ENCODE peak calls at places on chromosome 18, in seven cellular contexts. One of them, this sample, is unnamed.

GRCh38 chr18:47601608-47602272 is 328.7 kb downstream of the SMAD2 start:
- DNase-seq in neural crest cell: no peak
- DNase-seq in iPS DF 6.9: no peak
- DNase-seq in fibroblast of lung: no peak
- DNase-seq in heart right ventricle: no peak
- DNase-seq in mammary epithelial cell: no peak
- DNase-seq in head of caudate nucleus: no peak
- DNase-seq in this sample: no peak

GRCh38 chr18:48922801-48923730 is 27.7 kb downstream of the SMAD7 start:
- DNase-seq in neural crest cell: no peak
- DNase-seq in iPS DF 6.9: no peak
- DNase-seq in fibroblast of lung: peak
- DNase-seq in heart right ventricle: no peak
- DNase-seq in mammary epithelial cell: peak
- DNase-seq in head of caudate nucleus: peak
- DNase-seq in this sample: no peak

GRCh38 chr18:34787931-34788532 is 77.9 kb downstream of the DTNA start:
- DNase-seq in neural crest cell: peak
- DNase-seq in iPS DF 6.9: peak
- DNase-seq in fibroblast of lung: peak
- DNase-seq in heart right ventricle: peak
- DNase-seq in mammary epithelial cell: peak
- DNase-seq in head of caudate nucleus: peak
- DNase-seq in this sample: peak

GRCh38 chr18:69109686-69110085 is 291.0 kb upstream of the DOK6 start:
- DNase-seq in neural crest cell: no peak
- DNase-seq in iPS DF 6.9: no peak
- DNase-seq in fibroblast of lung: peak
- DNase-seq in heart right ventricle: no peak
- DNase-seq in mammary epithelial cell: no peak
- DNase-seq in head of caudate nucleus: no peak
- DNase-seq in this sample: no peak

GRCh38 chr18:12598181-12598921 is 59.6 kb downstream of the SPIRE1 start:
- DNase-seq in neural crest cell: no peak
- DNase-seq in iPS DF 6.9: no peak
- DNase-seq in fibroblast of lung: peak
- DNase-seq in heart right ventricle: no peak
- DNase-seq in mammary epithelial cell: no peak
- DNase-seq in head of caudate nucleus: no peak
- DNase-seq in this sample: no peak

GRCh38 chr18:62334110-62334509 is 9.0 kb downstream of the TNFRSF11A start:
- DNase-seq in neural crest cell: no peak
- DNase-seq in iPS DF 6.9: no peak
- DNase-seq in fibroblast of lung: peak
- DNase-seq in heart right ventricle: no peak
- DNase-seq in mammary epithelial cell: peak
- DNase-seq in head of caudate nucleus: no peak
- DNase-seq in this sample: no peak

GRCh38 chr18:72726201-72726600 is 141.6 kb downstream of the NETO1 start:
- DNase-seq in neural crest cell: no peak
- DNase-seq in iPS DF 6.9: no peak
- DNase-seq in fibroblast of lung: no peak
- DNase-seq in heart right ventricle: no peak
- DNase-seq in mammary epithelial cell: peak
- DNase-seq in head of caudate nucleus: no peak
- DNase-seq in this sample: no peak

GRCh38 chr18:10184776-10185175 is 269.7 kb upstream of the APCDD1 start:
- DNase-seq in neural crest cell: no peak
- DNase-seq in iPS DF 6.9: no peak
- DNase-seq in fibroblast of lung: no peak
- DNase-seq in heart right ventricle: no peak
- DNase-seq in mammary epithelial cell: no peak
- DNase-seq in head of caudate nucleus: no peak
- DNase-seq in this sample: no peak

GRCh38 chr18:25093131-25093530 is 258.8 kb downstream of the ZNF521 start:
- DNase-seq in neural crest cell: no peak
- DNase-seq in iPS DF 6.9: no peak
- DNase-seq in fibroblast of lung: no peak
- DNase-seq in heart right ventricle: no peak
- DNase-seq in mammary epithelial cell: no peak
- DNase-seq in head of caudate nucleus: no peak
- DNase-seq in this sample: no peak

GRCh38 chr18:13217971-13218375 is 587 bp upstream of the LDLRAD4 start:
- DNase-seq in neural crest cell: peak
- DNase-seq in iPS DF 6.9: no peak
- DNase-seq in fibroblast of lung: peak
- DNase-seq in heart right ventricle: peak
- DNase-seq in mammary epithelial cell: no peak
- DNase-seq in head of caudate nucleus: no peak
- DNase-seq in this sample: no peak

GRCh38 chr18:36578871-36579270 is 249.9 kb downstream of the TPGS2 start:
- DNase-seq in neural crest cell: no peak
- DNase-seq in iPS DF 6.9: no peak
- DNase-seq in fibroblast of lung: peak
- DNase-seq in heart right ventricle: no peak
- DNase-seq in mammary epithelial cell: no peak
- DNase-seq in head of caudate nucleus: no peak
- DNase-seq in this sample: no peak

GRCh38 chr18:12003894-12004293 is 22.6 kb downstream of the IMPA2 start:
- DNase-seq in neural crest cell: no peak
- DNase-seq in iPS DF 6.9: no peak
- DNase-seq in fibroblast of lung: no peak
- DNase-seq in heart right ventricle: peak
- DNase-seq in mammary epithelial cell: no peak
- DNase-seq in head of caudate nucleus: no peak
- DNase-seq in this sample: no peak

GRCh38 chr18:79789901-79790885 is 7.5 kb upstream of the KCNG2 start:
- DNase-seq in neural crest cell: no peak
- DNase-seq in iPS DF 6.9: no peak
- DNase-seq in fibroblast of lung: no peak
- DNase-seq in heart right ventricle: no peak
- DNase-seq in mammary epithelial cell: no peak
- DNase-seq in head of caudate nucleus: no peak
- DNase-seq in this sample: no peak

GRCh38 chr18:21943456-21943855 is 202.9 kb downstream of the MIB1 start:
- DNase-seq in neural crest cell: no peak
- DNase-seq in iPS DF 6.9: no peak
- DNase-seq in fibroblast of lung: no peak
- DNase-seq in heart right ventricle: no peak
- DNase-seq in mammary epithelial cell: no peak
- DNase-seq in head of caudate nucleus: no peak
- DNase-seq in this sample: no peak

GRCh38 chr18:58668897-58669296 is 2.4 kb upstream of the MALT1 start:
- DNase-seq in neural crest cell: no peak
- DNase-seq in iPS DF 6.9: no peak
- DNase-seq in fibroblast of lung: peak
- DNase-seq in heart right ventricle: no peak
- DNase-seq in mammary epithelial cell: peak
- DNase-seq in head of caudate nucleus: no peak
- DNase-seq in this sample: no peak

GRCh38 chr18:48085781-48086487 is 155.5 kb upstream of the SMAD2 start:
- DNase-seq in neural crest cell: no peak
- DNase-seq in iPS DF 6.9: no peak
- DNase-seq in fibroblast of lung: no peak
- DNase-seq in heart right ventricle: no peak
- DNase-seq in mammary epithelial cell: peak
- DNase-seq in head of caudate nucleus: no peak
- DNase-seq in this sample: no peak

GRCh38 chr18:37721544-37722302 is 156.1 kb upstream of the CELF4 start:
- DNase-seq in neural crest cell: no peak
- DNase-seq in iPS DF 6.9: no peak
- DNase-seq in fibroblast of lung: no peak
- DNase-seq in heart right ventricle: no peak
- DNase-seq in mammary epithelial cell: no peak
- DNase-seq in head of caudate nucleus: no peak
- DNase-seq in this sample: no peak

GRCh38 chr18:10912790-10913560 is 236.4 kb downstream of the PIEZO2 start:
- DNase-seq in neural crest cell: no peak
- DNase-seq in iPS DF 6.9: no peak
- DNase-seq in fibroblast of lung: peak
- DNase-seq in heart right ventricle: peak
- DNase-seq in mammary epithelial cell: no peak
- DNase-seq in head of caudate nucleus: no peak
- DNase-seq in this sample: no peak

GRCh38 chr18:6374935-6375529 is 39.7 kb downstream of the L3MBTL4 start:
- DNase-seq in neural crest cell: no peak
- DNase-seq in iPS DF 6.9: no peak
- DNase-seq in fibroblast of lung: no peak
- DNase-seq in heart right ventricle: no peak
- DNase-seq in mammary epithelial cell: no peak
- DNase-seq in head of caudate nucleus: no peak
- DNase-seq in this sample: peak

GRCh38 chr18:44458777-44459176 is 221.9 kb upstream of the SETBP1 start:
- DNase-seq in neural crest cell: no peak
- DNase-seq in iPS DF 6.9: no peak
- DNase-seq in fibroblast of lung: peak
- DNase-seq in heart right ventricle: no peak
- DNase-seq in mammary epithelial cell: peak
- DNase-seq in head of caudate nucleus: no peak
- DNase-seq in this sample: no peak

GRCh38 chr18:26434887-26435286 is 113.5 kb downstream of the KCTD1 start:
- DNase-seq in neural crest cell: no peak
- DNase-seq in iPS DF 6.9: no peak
- DNase-seq in fibroblast of lung: no peak
- DNase-seq in heart right ventricle: no peak
- DNase-seq in mammary epithelial cell: no peak
- DNase-seq in head of caudate nucleus: no peak
- DNase-seq in this sample: no peak

GRCh38 chr18:50061876-50062517 is 132.9 kb downstream of the MYO5B start:
- DNase-seq in neural crest cell: no peak
- DNase-seq in iPS DF 6.9: no peak
- DNase-seq in fibroblast of lung: no peak
- DNase-seq in heart right ventricle: peak
- DNase-seq in mammary epithelial cell: peak
- DNase-seq in head of caudate nucleus: no peak
- DNase-seq in this sample: no peak

GRCh38 chr18:51074605-51075004 is 44.6 kb downstream of the SMAD4 start:
- DNase-seq in neural crest cell: no peak
- DNase-seq in iPS DF 6.9: no peak
- DNase-seq in fibroblast of lung: no peak
- DNase-seq in heart right ventricle: no peak
- DNase-seq in mammary epithelial cell: no peak
- DNase-seq in head of caudate nucleus: no peak
- DNase-seq in this sample: no peak

GRCh38 chr18:13461488-13461887 is 242.9 kb downstream of the LDLRAD4 start:
- DNase-seq in neural crest cell: no peak
- DNase-seq in iPS DF 6.9: no peak
- DNase-seq in fibroblast of lung: no peak
- DNase-seq in heart right ventricle: no peak
- DNase-seq in mammary epithelial cell: no peak
- DNase-seq in head of caudate nucleus: no peak
- DNase-seq in this sample: no peak

GRCh38 chr18:23580677-23581367 is 5.5 kb downstream of the NPC1 start:
- DNase-seq in neural crest cell: no peak
- DNase-seq in iPS DF 6.9: no peak
- DNase-seq in fibroblast of lung: peak
- DNase-seq in heart right ventricle: no peak
- DNase-seq in mammary epithelial cell: no peak
- DNase-seq in head of caudate nucleus: no peak
- DNase-seq in this sample: no peak

GRCh38 chr18:72235422-72235821 is 308.7 kb downstream of the CBLN2 start:
- DNase-seq in neural crest cell: peak
- DNase-seq in iPS DF 6.9: no peak
- DNase-seq in fibroblast of lung: no peak
- DNase-seq in heart right ventricle: no peak
- DNase-seq in mammary epithelial cell: no peak
- DNase-seq in head of caudate nucleus: no peak
- DNase-seq in this sample: no peak

GRCh38 chr18:702957-703659 is 9.3 kb downstream of the ENOSF1 start:
- DNase-seq in neural crest cell: no peak
- DNase-seq in iPS DF 6.9: no peak
- DNase-seq in fibroblast of lung: peak
- DNase-seq in heart right ventricle: no peak
- DNase-seq in mammary epithelial cell: peak
- DNase-seq in head of caudate nucleus: no peak
- DNase-seq in this sample: no peak

This sample was measured in Caco-2.